ENCODE peak calls at places on chromosomes 16 and 17, in nine cellular contexts. G, A, K, P, L, S, O, C and J are unnamed samples.

GRCh38 chr17:79026345-79027273 is 2.6 kb downstream of the C1QTNF1 start:
- DNase-seq in G (no peak), A (no peak), K (no peak), P (peak), L (no peak), S (peak), O (no peak), C (no peak), J (peak)

GRCh38 chr16:30895592-30896202 is 717 bp upstream of the CTF1 start:
- DNase-seq in G (peak), A (no peak), K (no peak), P (no peak), L (no peak), S (no peak), O (no peak), C (no peak), J (no peak)

GRCh38 chr17:31424944-31425582 is 33.6 kb downstream of the RAB11FIP4 start:
- DNase-seq in G (no peak), A (no peak), K (no peak), P (no peak), L (no peak), S (no peak), O (no peak), C (peak), J (no peak)

GRCh38 chr17:74386397-74386796 is 19.1 kb downstream of the GPR142 start:
- DNase-seq in G (no peak), A (no peak), K (peak), P (no peak), L (no peak), S (peak), O (no peak), C (peak), J (peak)

GRCh38 chr17:39719966-39720365 is 10.4 kb downstream of the MIEN1 start:
- DNase-seq in G (no peak), A (no peak), K (no peak), P (no peak), L (no peak), S (no peak), O (no peak), C (no peak), J (no peak)

GRCh38 chr16:51719376-51719775 is 568.3 kb upstream of the SALL1 start:
- DNase-seq in G (no peak), A (no peak), K (no peak), P (no peak), L (no peak), S (no peak), O (no peak), C (no peak), J (no peak)

GRCh38 chr17:42203354-42203753 is 9.1 kb upstream of the GHDC start:
- DNase-seq in G (no peak), A (no peak), K (no peak), P (no peak), L (no peak), S (no peak), O (no peak), C (no peak), J (no peak)

GRCh38 chr17:69342896-69343644 is 16.1 kb upstream of the ABCA5 start:
- DNase-seq in G (no peak), A (no peak), K (no peak), P (no peak), L (no peak), S (no peak), O (no peak), C (no peak), J (no peak)

GRCh38 chr16:19008245-19008644 is 24.5 kb downstream of the TMC7 start:
- DNase-seq in G (no peak), A (no peak), K (no peak), P (no peak), L (no peak), S (no peak), O (no peak), C (no peak), J (peak)

GRCh38 chr17:78401246-78401645 is 22.8 kb downstream of the PGS1 start:
- DNase-seq in G (no peak), A (no peak), K (no peak), P (no peak), L (no peak), S (no peak), O (no peak), C (no peak), J (no peak)

GRCh38 chr17:71110326-71110725 is 941.0 kb downstream of the KCNJ2 start:
- DNase-seq in G (no peak), A (no peak), K (no peak), P (no peak), L (no peak), S (no peak), O (no peak), C (no peak), J (no peak)

GRCh38 chr17:77502626-77503292 is 362.0 kb downstream of the SEC14L1 start:
- DNase-seq in G (no peak), A (no peak), K (no peak), P (peak), L (no peak), S (peak), O (no peak), C (no peak), J (peak)

GRCh38 chr17:20961551-20961950 is 81.3 kb downstream of the USP22 start:
- DNase-seq in G (no peak), A (no peak), K (no peak), P (no peak), L (no peak), S (no peak), O (no peak), C (no peak), J (no peak)

GRCh38 chr16:27769561-27770222 is 219.7 kb downstream of the KATNIP start:
- DNase-seq in G (no peak), A (peak), K (no peak), P (no peak), L (no peak), S (peak), O (no peak), C (no peak), J (no peak)

GRCh38 chr17:44065668-44066203 is 735 bp downstream of the LSM12 start:
- DNase-seq in G (no peak), A (peak), K (no peak), P (no peak), L (no peak), S (no peak), O (peak), C (no peak), J (no peak)

GRCh38 chr17:35086931-35087573 is 23.5 kb upstream of the RFFL start:
- DNase-seq in G (no peak), A (no peak), K (no peak), P (peak), L (no peak), S (no peak), O (no peak), C (no peak), J (no peak)

GRCh38 chr17:1324201-1324750 is 44.8 kb downstream of the TRARG1 start:
- DNase-seq in G (no peak), A (no peak), K (no peak), P (no peak), L (no peak), S (no peak), O (no peak), C (no peak), J (peak)

GRCh38 chr16:81515281-81515680 is 70.7 kb downstream of the CMIP start:
- DNase-seq in G (peak), A (no peak), K (no peak), P (no peak), L (no peak), S (no peak), O (no peak), C (no peak), J (no peak)

GRCh38 chr16:30670072-30670824 is 12.0 kb downstream of the FBRS start:
- DNase-seq in G (no peak), A (no peak), K (no peak), P (no peak), L (no peak), S (no peak), O (no peak), C (no peak), J (no peak)

GRCh38 chr16:34078697-34079096 is 619.3 kb downstream of the TP53TG3F start:
- DNase-seq in G (no peak), A (no peak), K (no peak), P (no peak), L (no peak), S (no peak), O (no peak), C (no peak), J (no peak)

GRCh38 chr16:75248142-75248535 is 3.3 kb downstream of the BCAR1 start:
- DNase-seq in G (no peak), A (no peak), K (no peak), P (peak), L (no peak), S (no peak), O (no peak), C (peak), J (no peak)

GRCh38 chr16:84841787-84842300 is 22.1 kb downstream of the CRISPLD2 start:
- DNase-seq in G (no peak), A (peak), K (no peak), P (peak), L (no peak), S (peak), O (no peak), C (no peak), J (no peak)

GRCh38 chr17:12024332-12024731 is 3.7 kb downstream of the MAP2K4 start:
- DNase-seq in G (no peak), A (no peak), K (no peak), P (no peak), L (no peak), S (no peak), O (no peak), C (no peak), J (no peak)